ENCODE peak calls at places on chromosomes 5 and 9, in ten cellular contexts. H is COLO829; R is AG09319; F is NCI-H1105; M is effector CD4-positive, alpha-beta T cell; N is NCI-H446; U is GM03348; B is HuH-7; O is SW 1271; C is CD4-positive, alpha-beta T cell. G is an unnamed sample.

GRCh38 chr9:136520053-136520540 is 25.8 kb downstream of the NOTCH1 start:
- DNase-seq in U (no peak), M (no peak), H (no peak), N (no peak), O (no peak), R (no peak), C (no peak), B (peak; percentile 97), F (no peak), G (no peak)

GRCh38 chr5:149754481-149754880 is 24.4 kb downstream of the PPARGC1B start:
- DNase-seq in M (no peak), H (no peak), F (no peak), R (no peak), C (no peak), N (no peak), O (no peak), U (no peak), B (no peak), G (no peak)

GRCh38 chr9:19148170-19148569 is 20.9 kb upstream of the PLIN2 start:
- DNase-seq in M (no peak), O (no peak), R (no peak), F (no peak), N (no peak), C (no peak), U (no peak), B (no peak), H (no peak), G (peak; percentile 46)

GRCh38 chr9:127291379-127291778 is 26.8 kb downstream of the GARNL3 start:
- DNase-seq in R (no peak), N (no peak), O (no peak), H (no peak), C (no peak), F (no peak), M (no peak), B (no peak), U (no peak), G (no peak)

GRCh38 chr5:80961376-80962281 is 1.5 kb downstream of the RASGRF2 start:
- DNase-seq in F (no peak), R (no peak), U (no peak), C (no peak), B (no peak), N (no peak), O (no peak), M (peak; percentile 28), H (no peak), G (peak; percentile 30)

GRCh38 chr5:160685695-160686094 is 166.3 kb downstream of the ATP10B start:
- DNase-seq in R (no peak), F (no peak), O (peak; percentile 3), H (no peak), B (peak; percentile 55), M (no peak), N (peak; percentile 32), U (no peak), C (no peak), G (no peak)

GRCh38 chr9:13279284-13280162 is at the start of gene MPDZ:
- DNase-seq in H (peak; percentile 10), O (no peak), B (peak; percentile 44), U (peak; percentile 92), R (no peak), C (no peak), N (peak; percentile 91), F (peak; percentile 74), M (no peak), G (peak; percentile 47)

GRCh38 chr5:141692919-141693848 is 11.2 kb upstream of the ARAP3 start:
- DNase-seq in N (no peak), C (peak; percentile 65), R (no peak), U (no peak), O (no peak), H (peak; percentile 66), F (no peak), M (peak; percentile 58), B (no peak), G (no peak)

GRCh38 chr9:99181621-99182020 is 40.1 kb downstream of the ALG2 start:
- DNase-seq in O (no peak), H (no peak), F (no peak), N (no peak), U (no peak), C (no peak), B (no peak), R (no peak), M (no peak), G (no peak)

GRCh38 chr5:7576023-7576715 is 180.2 kb downstream of the ADCY2 start:
- DNase-seq in O (no peak), C (no peak), B (no peak), M (no peak), H (no peak), R (no peak), U (no peak), N (no peak), F (no peak), G (no peak)

GRCh38 chr9:130462685-130463084 is 17.9 kb downstream of the ASS1 start:
- DNase-seq in C (no peak), H (no peak), F (no peak), U (no peak), R (no peak), B (no peak), O (no peak), M (no peak), N (no peak), G (no peak)

GRCh38 chr9:132585954-132586829 is 3.8 kb downstream of the BARHL1 start:
- DNase-seq in F (no peak), B (no peak), M (no peak), O (no peak), R (no peak), H (no peak), C (no peak), N (no peak), U (no peak), G (no peak)

GRCh38 chr5:16406630-16407029 is 59.0 kb downstream of the ZNF622 start:
- DNase-seq in O (no peak), F (no peak), B (no peak), U (no peak), N (no peak), R (no peak), H (no peak), M (no peak), C (no peak), G (no peak)

GRCh38 chr5:86968311-86968753 is 299.4 kb upstream of the RASA1 start:
- DNase-seq in F (no peak), C (no peak), R (no peak), N (peak; percentile 78), O (peak; percentile 72), U (peak; percentile 51), M (no peak), H (peak; percentile 51), B (no peak), G (peak; percentile 47)

GRCh38 chr9:136791466-136792276 is 527 bp downstream of the TMEM141 start:
- DNase-seq in U (peak; percentile 41), O (peak; percentile 40), B (peak; percentile 49), M (peak; percentile 60), F (no peak), C (peak; percentile 69), N (peak; percentile 34), H (peak; percentile 42), R (no peak), G (no peak)

GRCh38 chr5:136598901-136599300 is 233.6 kb upstream of the TRPC7 start:
- DNase-seq in B (no peak), M (no peak), H (no peak), O (no peak), U (no peak), R (no peak), F (no peak), N (no peak), C (no peak), G (no peak)

GRCh38 chr5:137342764-137343163 is 156.4 kb downstream of the SPOCK1 start:
- DNase-seq in N (no peak), F (no peak), R (no peak), H (no peak), O (peak; percentile 18), C (no peak), M (no peak), B (no peak), U (peak; percentile 41), G (no peak)

GRCh38 chr9:108813951-108814601 is 41.7 kb downstream of the ACTL7B start:
- DNase-seq in O (peak; percentile 65), H (peak; percentile 97), R (peak; percentile 0), F (peak; percentile 40), U (peak; percentile 66), N (peak; percentile 36), M (no peak), C (no peak), B (no peak), G (peak; percentile 32)

GRCh38 chr5:74638776-74639537 is 1.6 kb downstream of the ENC1 start:
- DNase-seq in B (no peak), N (peak; percentile 28), M (no peak), R (no peak), H (no peak), U (no peak), F (no peak), C (no peak), O (peak; percentile 54), G (peak; percentile 14)

GRCh38 chr5:170148430-170149205 is 42.9 kb downstream of the FOXI1 start:
- DNase-seq in F (no peak), O (no peak), B (no peak), M (no peak), U (no peak), H (no peak), N (no peak), R (no peak), C (no peak), G (no peak)

GRCh38 chr5:865168-865521 is 14.4 kb upstream of the ZDHHC11 start:
- DNase-seq in M (no peak), U (no peak), O (no peak), F (no peak), N (no peak), H (no peak), B (no peak), R (no peak), C (no peak), G (no peak)

GRCh38 chr9:503331-503730 is 288.7 kb downstream of the DOCK8 start:
- DNase-seq in M (no peak), R (no peak), B (no peak), C (no peak), O (no peak), F (no peak), U (no peak), H (no peak), N (no peak), G (no peak)

GRCh38 chr9:111163738-111164399 is 125.6 kb upstream of the LPAR1 start:
- DNase-seq in R (no peak), H (no peak), M (no peak), F (no peak), C (no peak), B (no peak), O (no peak), N (no peak), U (peak; percentile 35), G (peak; percentile 10)

GRCh38 chr5:123035320-123035949 is 1.1 kb downstream of the PPIC start:
- DNase-seq in O (peak; percentile 88), N (peak; percentile 15), F (peak; percentile 19), U (peak; percentile 66), H (peak; percentile 4), B (peak; percentile 60), C (no peak), M (no peak), R (no peak), G (peak; percentile 34)

GRCh38 chr5:81687292-81687691 is 63.6 kb downstream of the SSBP2 start:
- DNase-seq in C (no peak), F (no peak), N (no peak), U (no peak), M (no peak), H (no peak), R (no peak), O (no peak), B (no peak), G (no peak)

G was measured in fibroblast of gingiva.